ENCODE peak calls at places on chromosome 6, in eight cellular contexts. J, P, M, H, A, S, O and T are unnamed samples.

GRCh38 chr6:166507809-166508373 is 78.6 kb downstream of the RAMACL start:
- DNase-seq in J (no peak), P (no peak), M (no peak), H (no peak), A (no peak), S (no peak), O (no peak), T (no peak)

GRCh38 chr6:45116714-45117410 is 211.3 kb upstream of the RUNX2 start:
- DNase-seq in J (no peak), P (no peak), M (no peak), H (peak; percentile 88), A (no peak), S (peak; percentile 83), O (no peak), T (peak; percentile 21)

GRCh38 chr6:16635810-16636602 is 125.3 kb downstream of the ATXN1 start:
- DNase-seq in J (no peak), P (no peak), M (no peak), H (peak; percentile 67), A (no peak), S (peak; percentile 80), O (no peak), T (peak; percentile 99)

GRCh38 chr6:24936641-24937317 is 1.0 kb upstream of the RIPOR2 start:
- DNase-seq in J (no peak), P (no peak), M (no peak), H (peak; percentile 55), A (no peak), S (no peak), O (peak; percentile 83), T (no peak)

GRCh38 chr6:92011681-92012245 is 1407.6 kb downstream of the EPHA7 start:
- DNase-seq in J (no peak), P (no peak), M (no peak), H (no peak), A (no peak), S (no peak), O (no peak), T (no peak)

GRCh38 chr6:127118505-127119360 is at the start of gene RSPO3:
- DNase-seq in J (no peak), P (no peak), M (peak; percentile 43), H (peak; percentile 52), A (peak; percentile 41), S (peak; percentile 47), O (no peak), T (peak; percentile 56)

GRCh38 chr6:13787146-13787545 is 27.2 kb downstream of the MCUR1 start:
- DNase-seq in J (no peak), P (no peak), M (no peak), H (peak; percentile 24), A (no peak), S (no peak), O (no peak), T (no peak)

GRCh38 chr6:99588618-99589289 is 17.9 kb upstream of the PRDM13 start:
- DNase-seq in J (no peak), P (no peak), M (peak; percentile 78), H (peak; percentile 61), A (peak; percentile 75), S (peak; percentile 71), O (peak; percentile 86), T (peak; percentile 58)

GRCh38 chr6:134168580-134169223 is 116.3 kb upstream of the SLC2A12 start:
- DNase-seq in J (no peak), P (no peak), M (no peak), H (peak; percentile 45), A (no peak), S (peak; percentile 38), O (no peak), T (no peak)

GRCh38 chr6:73121421-73121993 is 103.8 kb downstream of the KHDC1L start:
- DNase-seq in J (no peak), P (no peak), M (no peak), H (peak; percentile 56), A (no peak), S (peak; percentile 76), O (no peak), T (peak; percentile 92)